ENCODE peak calls at places on chromosomes 3 and 15, in seven cellular contexts. T, G, M, P, A, L and S are unnamed samples.

GRCh38 chr3:51992017-51992682 is 3.5 kb downstream of the RPL29 start:
- DNase-seq in T (no peak), G (no peak), M (no peak), P (no peak), A (no peak), L (no peak), S (no peak)

GRCh38 chr15:71679223-71680078 is 130.9 kb upstream of the NR2E3 start:
- DNase-seq in T (no peak), G (no peak), M (no peak), P (no peak), A (peak; percentile 41), L (no peak), S (no peak)

GRCh38 chr3:196590279-196590678 is 21.8 kb downstream of the FBXO45 start:
- DNase-seq in T (no peak), G (no peak), M (no peak), P (no peak), A (no peak), L (no peak), S (no peak)

GRCh38 chr15:59237119-59237853 is 30.6 kb downstream of the LDHAL6B start:
- DNase-seq in T (no peak), G (no peak), M (no peak), P (no peak), A (no peak), L (no peak), S (no peak)

GRCh38 chr3:165641569-165642310 is 195.5 kb downstream of the BCHE start:
- DNase-seq in T (no peak), G (no peak), M (peak; percentile 18), P (no peak), A (no peak), L (no peak), S (no peak)

GRCh38 chr15:70291696-70292510 is 194.2 kb upstream of the TLE3 start:
- DNase-seq in T (no peak), G (no peak), M (no peak), P (no peak), A (no peak), L (no peak), S (no peak)

GRCh38 chr3:146747928-146748327 is 142.8 kb upstream of the PLSCR5 start:
- DNase-seq in T (no peak), G (no peak), M (peak; percentile 42), P (no peak), A (peak; percentile 32), L (peak; percentile 13), S (peak; percentile 1)

GRCh38 chr3:87350367-87351199 is 74.2 kb upstream of the POU1F1 start:
- DNase-seq in T (peak; percentile 65), G (peak; percentile 9), M (peak; percentile 37), P (no peak), A (peak; percentile 14), L (peak; percentile 61), S (peak; percentile 34)

GRCh38 chr3:65883614-65884013 is 155.1 kb downstream of the MAGI1 start:
- DNase-seq in T (no peak), G (peak; percentile 17), M (peak; percentile 36), P (no peak), A (no peak), L (no peak), S (no peak)

GRCh38 chr3:55683666-55684270 is 196.7 kb upstream of the WNT5A start:
- DNase-seq in T (no peak), G (no peak), M (no peak), P (no peak), A (no peak), L (no peak), S (peak; percentile 43)

GRCh38 chr3:50297896-50298725 is 1.1 kb downstream of the HYAL3 start:
- DNase-seq in T (no peak), G (no peak), M (no peak), P (no peak), A (no peak), L (no peak), S (no peak)

GRCh38 chr3:134312873-134313838 is 61.1 kb downstream of the AMOTL2 start:
- DNase-seq in T (peak; percentile 92), G (peak; percentile 75), M (peak; percentile 81), P (peak; percentile 95), A (no peak), L (peak; percentile 86), S (peak; percentile 68)

GRCh38 chr3:71226565-71227281 is 356.8 kb downstream of the FOXP1 start:
- DNase-seq in T (no peak), G (no peak), M (peak; percentile 30), P (peak; percentile 53), A (no peak), L (no peak), S (no peak)

GRCh38 chr15:89828324-89829145 is 13.9 kb upstream of the ANPEP start:
- DNase-seq in T (no peak), G (no peak), M (peak; percentile 91), P (no peak), A (no peak), L (peak; percentile 56), S (peak; percentile 47)

GRCh38 chr3:126711361-126711760 is 7.3 kb downstream of the CHCHD6 start:
- DNase-seq in T (no peak), G (no peak), M (no peak), P (no peak), A (peak; percentile 33), L (no peak), S (no peak)

GRCh38 chr3:197297476-197298340 is 704 bp downstream of the DLG1 start:
- DNase-seq in T (peak; percentile 97), G (peak; percentile 90), M (peak; percentile 94), P (peak; percentile 96), A (no peak), L (peak; percentile 93), S (peak; percentile 79)

GRCh38 chr3:119585867-119586570 is 6.7 kb downstream of the ADPRH start:
- DNase-seq in T (no peak), G (no peak), M (no peak), P (no peak), A (no peak), L (no peak), S (no peak)

GRCh38 chr15:64642875-64643274 is 132.5 kb downstream of the RBPMS2 start:
- DNase-seq in T (no peak), G (no peak), M (no peak), P (no peak), A (no peak), L (no peak), S (no peak)

GRCh38 chr3:13497386-13497785 is 17.3 kb downstream of the HDAC11 start:
- DNase-seq in T (no peak), G (no peak), M (peak; percentile 55), P (peak; percentile 19), A (no peak), L (no peak), S (no peak)

GRCh38 chr3:138694287-138695007 is 85.9 kb downstream of the FAIM start:
- DNase-seq in T (no peak), G (no peak), M (peak; percentile 100), P (no peak), A (peak; percentile 97), L (no peak), S (no peak)